ENCODE peak calls at places on chromosome 19, in six cellular contexts. K is SK-N-SH, B is GM23248, Y is neural progenitor cell, W is HCT116, V is MM.1S. D is an unnamed sample.

GRCh38 chr19:53868091-53868891 is 608 bp downstream of the MYADM start:
- DNase-seq in K (peak; percentile 67), B (peak; percentile 86), Y (peak; percentile 73), W (no peak), V (no peak), D (peak; percentile 69)

GRCh38 chr19:33005440-33005839 is 33.4 kb downstream of the FAAP24 start:
- DNase-seq in K (no peak), B (no peak), Y (no peak), W (no peak), V (no peak), D (peak; percentile 59)

GRCh38 chr19:6481541-6482342 is at the start of gene DENND1C:
- DNase-seq in K (peak; percentile 71), B (peak; percentile 48), Y (peak; percentile 70), W (no peak), V (peak; percentile 55), D (peak; percentile 35)

GRCh38 chr19:38082256-38083118 is 141.5 kb downstream of the DPF1 start:
- DNase-seq in K (no peak), B (no peak), Y (no peak), W (no peak), V (no peak), D (no peak)

GRCh38 chr19:45217193-45217956 is 27.8 kb downstream of the EXOC3L2 start:
- DNase-seq in K (peak; percentile 70), B (peak; percentile 48), Y (peak; percentile 51), W (no peak), V (no peak), D (no peak)

GRCh38 chr19:44728178-44728577 is 20.3 kb upstream of the BCL3 start:
- DNase-seq in K (no peak), B (no peak), Y (no peak), W (no peak), V (no peak), D (no peak)

GRCh38 chr19:33194527-33194883 is 375 bp downstream of the LRP3 start:
- DNase-seq in K (no peak), B (peak; percentile 55), Y (peak; percentile 47), W (no peak), V (no peak), D (no peak)

GRCh38 chr19:35509018-35509652 is 4.3 kb downstream of the DMKN start:
- DNase-seq in K (no peak), B (peak; percentile 38), Y (peak; percentile 62), W (peak; percentile 59), V (no peak), D (peak; percentile 67)

GRCh38 chr19:38661996-38662395 is 14.5 kb downstream of the ACTN4 start:
- DNase-seq in K (no peak), B (no peak), Y (no peak), W (no peak), V (no peak), D (peak; percentile 91)

GRCh38 chr19:2013683-2013961 is 1.9 kb downstream of the BTBD2 start:
- DNase-seq in K (peak; percentile 37), B (no peak), Y (no peak), W (no peak), V (no peak), D (no peak)

GRCh38 chr19:2012941-2013682 is 2.4 kb downstream of the BTBD2 start:
- DNase-seq in K (peak; percentile 22), B (no peak), Y (no peak), W (no peak), V (no peak), D (no peak)

GRCh38 chr19:2014731-2015610 is 543 bp downstream of the BTBD2 start:
- DNase-seq in K (peak; percentile 59), B (peak; percentile 67), Y (peak; percentile 85), W (no peak), V (peak; percentile 36), D (no peak)

GRCh38 chr19:2015611-2015950 is at the start of gene BTBD2:
- DNase-seq in K (peak; percentile 92), B (peak; percentile 72), Y (no peak), W (peak; percentile 86), V (peak; percentile 50), D (peak; percentile 45)

GRCh38 chr19:2014081-2014693 is 1.3 kb downstream of the BTBD2 start:
- DNase-seq in K (peak; percentile 42), B (no peak), Y (no peak), W (no peak), V (no peak), D (no peak)
- H3K9ac ChIP-seq in K (peak overlapping the region; percentile 61), B (peak overlapping the region; percentile 78), Y (no peak overlapping the region), W (peak overlapping the region; percentile 82), V (no peak overlapping the region), D (peak overlapping the region; percentile 75)

DNA sequence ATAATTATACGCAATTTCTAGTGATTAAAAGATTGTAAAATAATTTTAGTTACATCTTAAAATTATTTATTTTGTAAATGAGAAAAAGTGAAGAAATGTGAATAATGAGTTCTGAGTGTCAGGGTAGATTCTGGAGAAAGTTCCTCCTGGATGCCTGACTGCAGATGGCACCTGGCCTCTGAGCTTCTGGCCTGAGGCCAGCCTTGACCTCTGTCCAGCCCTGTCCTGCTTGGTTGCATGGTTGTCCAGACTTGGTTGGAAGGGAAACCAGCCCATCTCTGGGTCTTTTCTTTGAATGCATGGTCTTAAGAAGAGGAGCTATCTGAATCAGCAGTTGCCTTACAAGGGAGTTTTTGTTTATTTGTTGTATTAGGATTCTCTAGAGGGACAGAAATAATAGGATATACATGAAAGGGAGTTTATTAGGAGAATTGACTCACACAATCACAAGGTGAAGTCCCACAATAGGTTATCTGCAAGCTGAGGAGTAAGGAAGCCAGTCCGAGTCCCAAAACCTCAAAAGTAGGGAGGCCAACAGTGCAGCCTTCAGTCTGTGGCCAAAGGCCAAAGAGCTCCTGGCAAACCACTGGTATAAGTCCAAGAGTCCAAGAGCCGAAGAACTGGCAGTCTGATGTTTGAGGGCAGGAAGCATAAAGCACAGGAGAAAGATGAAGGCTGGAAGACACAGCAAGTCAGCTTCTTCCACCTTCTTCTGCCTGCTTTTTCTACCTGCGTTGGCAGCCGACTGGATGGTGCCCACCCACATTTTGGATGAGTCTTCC is 385.8 kb downstream of the ZNF536 start:
- DNase-seq in K (no peak), B (no peak), Y (no peak), W (no peak), V (no peak), D (no peak)
- TF ChIP-seq EZH2phosphoT487 in K (no peak), B (no peak), Y (no peak), W (no peak), V (no peak), D (no peak)

GRCh38 chr19:10553087-10553667 is 9.5 kb downstream of the ATG4D start:
- DNase-seq in K (no peak), B (no peak), Y (no peak), W (no peak), V (no peak), D (no peak)
- H3K9ac ChIP-seq in K (no peak overlapping the region), B (no peak overlapping the region), Y (no peak overlapping the region), W (no peak overlapping the region), V (no peak overlapping the region), D (no peak overlapping the region)

DNA sequence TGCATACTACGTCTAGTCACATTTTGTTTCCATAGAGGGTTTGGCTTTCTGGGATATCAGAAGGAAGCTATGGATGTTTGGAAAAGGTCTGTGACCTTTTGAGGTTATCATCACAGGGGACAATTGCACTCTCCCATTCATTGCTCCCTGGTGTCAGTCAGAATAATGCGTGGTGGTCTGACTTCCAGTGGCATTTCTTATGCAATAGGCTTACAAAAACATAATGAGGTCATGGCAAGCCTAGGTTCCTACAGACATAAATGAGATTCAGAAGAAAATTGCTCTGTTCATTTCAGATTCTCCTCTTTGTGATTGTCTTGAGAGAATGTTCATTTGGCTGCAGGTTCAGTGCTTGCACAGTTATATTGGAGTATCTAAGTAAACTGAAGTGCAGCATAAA is 54.6 kb downstream of the ARHGAP35 start:
- DNase-seq in K (no peak), B (peak; percentile 30), Y (no peak), W (no peak), V (no peak), D (no peak)
- TF ChIP-seq EZH2phosphoT487 in K (no peak), B (no peak), Y (no peak), W (no peak), V (no peak), D (no peak)

GRCh38 chr19:15447057-15447456 is 2.7 kb downstream of the WIZ start:
- DNase-seq in K (no peak), B (no peak), Y (no peak), W (no peak), V (no peak), D (no peak)

GRCh38 chr19:15444505-15445226 is 5.1 kb downstream of the WIZ start:
- DNase-seq in K (no peak), B (no peak), Y (no peak), W (no peak), V (no peak), D (no peak)

GRCh38 chr19:15443838-15444237 is 5.9 kb downstream of the WIZ start:
- DNase-seq in K (no peak), B (no peak), Y (no peak), W (no peak), V (no peak), D (no peak)

GRCh38 chr19:15445227-15445605 is 4.5 kb downstream of the WIZ start:
- DNase-seq in K (no peak), B (no peak), Y (no peak), W (no peak), V (no peak), D (no peak)

DNA sequence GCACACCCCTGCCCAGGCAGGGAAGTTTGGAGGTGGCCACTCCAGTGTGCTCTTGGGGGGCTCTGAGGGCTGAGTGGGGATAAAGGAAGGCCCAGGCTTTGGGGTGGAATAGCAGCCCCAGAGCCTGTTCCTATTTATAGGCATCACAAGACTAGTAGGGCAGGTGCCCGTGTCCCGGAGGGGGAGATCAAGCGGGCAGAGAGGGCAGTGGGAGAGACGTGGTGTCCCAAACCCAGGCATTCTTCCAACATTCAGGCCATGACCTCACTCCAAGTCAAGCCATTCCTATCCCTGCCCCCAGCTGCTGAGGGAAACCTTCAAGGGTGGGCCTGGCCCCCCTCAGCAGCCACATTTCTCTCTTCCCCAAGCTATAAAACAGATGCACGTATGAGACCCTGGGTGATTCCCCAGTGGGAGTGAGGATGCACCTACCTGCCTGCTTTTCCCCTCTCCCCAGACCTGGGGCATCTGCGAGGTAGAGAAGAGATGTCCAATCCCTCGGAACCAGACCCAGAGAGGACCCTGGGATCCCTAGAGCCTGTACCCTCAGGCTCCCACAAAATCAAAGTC is 3.9 kb downstream of the WIZ start:
- DNase-seq in K (no peak), B (no peak), Y (no peak), W (no peak), V (no peak), D (no peak)
- H3K9ac ChIP-seq in K (no peak overlapping the region), B (no peak overlapping the region), Y (no peak overlapping the region), W (no peak overlapping the region), V (no peak overlapping the region), D (no peak overlapping the region)

GRCh38 chr19:4641132-4641531 is 1.8 kb downstream of the TNFAIP8L1 start:
- DNase-seq in K (no peak), B (no peak), Y (no peak), W (no peak), V (no peak), D (no peak)

GRCh38 chr19:4639531-4640246 is 373 bp downstream of the TNFAIP8L1 start:
- DNase-seq in K (peak; percentile 74), B (no peak), Y (no peak), W (no peak), V (no peak), D (no peak)

GRCh38 chr19:4638330-4638729 is 986 bp upstream of the TNFAIP8L1 start:
- DNase-seq in K (no peak), B (no peak), Y (no peak), W (no peak), V (no peak), D (no peak)

GRCh38 chr19:4640247-4641000 is 1.1 kb downstream of the TNFAIP8L1 start:
- DNase-seq in K (no peak), B (no peak), Y (no peak), W (no peak), V (no peak), D (no peak)

GRCh38 chr19:4638828-4639530 is at the start of gene TNFAIP8L1:
- DNase-seq in K (peak; percentile 100), B (peak; percentile 97), Y (peak; percentile 99), W (peak; percentile 88), V (peak; percentile 99), D (peak; percentile 98)
- TF ChIP-seq EZH2phosphoT487 in K (no peak), B (no peak), Y (no peak), W (no peak), V (no peak), D (no peak)

GRCh38 chr19:1290245-1290698 is 4.6 kb downstream of the EFNA2 start:
- DNase-seq in K (no peak), B (no peak), Y (no peak), W (no peak), V (no peak), D (no peak)
- H3K9ac ChIP-seq in K (no peak overlapping the region), B (no peak overlapping the region), Y (no peak overlapping the region), W (no peak overlapping the region), V (no peak overlapping the region), D (no peak overlapping the region)